ENCODE peak calls at places on chromosomes 11 and 22, in six cellular contexts. Z is nephron progenitor cell; O is amniotic stem cell; A is astrocyte of the cerebellum; S is A549; I is activated CD4-positive, alpha-beta T cell treated with anti-CD3 and anti-CD28 coated beads, Interleukin-2, amount 50 U/mL, for 4 hours. B is an unnamed sample.

GRCh38 chr11:65979261-65979759 is 17.8 kb downstream of the SART1 start:
- DNase-seq in Z (no peak), O (no peak), A (no peak), S (no peak), I (no peak), B (no peak)

GRCh38 chr11:34627197-34627596 is 6.3 kb downstream of the EHF start:
- DNase-seq in Z (no peak), O (no peak), A (no peak), S (no peak), I (no peak), B (no peak)

GRCh38 chr11:12088531-12088930 is 21.9 kb upstream of the MICAL2 start:
- DNase-seq in Z (no peak), O (no peak), A (no peak), S (no peak), I (no peak), B (no peak)

GRCh38 chr22:36606114-36606513 is 77.1 kb upstream of the EIF3D start:
- DNase-seq in Z (no peak), O (no peak), A (no peak), S (no peak), I (no peak), B (no peak)

GRCh38 chr22:46737105-46737975 is 712 bp downstream of the CERK start:
- DNase-seq in Z (peak; percentile 64), O (no peak), A (no peak), S (peak; percentile 18), I (no peak), B (no peak)

GRCh38 chr11:127485541-127485940 is 485.0 kb upstream of the KIRREL3 start:
- DNase-seq in Z (no peak), O (no peak), A (peak; percentile 13), S (no peak), I (no peak), B (peak; percentile 13)

GRCh38 chr11:33802414-33802950 is 28.2 kb upstream of the FBXO3 start:
- DNase-seq in Z (peak; percentile 71), O (peak; percentile 50), A (peak; percentile 85), S (peak; percentile 70), I (no peak), B (peak; percentile 59)

GRCh38 chr11:92834296-92835020 is 135.0 kb upstream of the MTNR1B start:
- DNase-seq in Z (no peak), O (no peak), A (no peak), S (no peak), I (no peak), B (no peak)

GRCh38 chr22:37760152-37760551 is 47.6 kb upstream of the GCAT start:
- DNase-seq in Z (no peak), O (no peak), A (no peak), S (no peak), I (no peak), B (no peak)

GRCh38 chr11:2135018-2135569 is 4.1 kb downstream of the IGF2 start:
- DNase-seq in Z (no peak), O (no peak), A (no peak), S (no peak), I (no peak), B (no peak)

GRCh38 chr22:49925525-49926128 is 7.2 kb downstream of the CRELD2 start:
- DNase-seq in Z (no peak), O (no peak), A (no peak), S (no peak), I (peak; percentile 68), B (no peak)

GRCh38 chr11:8327761-8328192 is 64.1 kb upstream of the LMO1 start:
- DNase-seq in Z (no peak), O (no peak), A (no peak), S (no peak), I (no peak), B (no peak)

GRCh38 chr11:78786086-78786485 is 211.4 kb upstream of the NARS2 start:
- DNase-seq in Z (peak; percentile 16), O (no peak), A (no peak), S (no peak), I (no peak), B (no peak)

GRCh38 chr22:20551805-20552449 is 44.5 kb downstream of the MED15 start:
- DNase-seq in Z (no peak), O (no peak), A (no peak), S (no peak), I (no peak), B (no peak)

GRCh38 chr22:24420072-24420976 is 7.1 kb upstream of the ADORA2A start:
- DNase-seq in Z (no peak), O (no peak), A (no peak), S (no peak), I (no peak), B (no peak)

GRCh38 chr11:86579406-86579731 is 93.0 kb downstream of the ME3 start:
- DNase-seq in Z (no peak), O (no peak), A (no peak), S (no peak), I (no peak), B (no peak)

GRCh38 chr11:47797633-47798032 is 30.5 kb upstream of the FNBP4 start:
- DNase-seq in Z (no peak), O (no peak), A (peak; percentile 58), S (no peak), I (peak; percentile 9), B (peak; percentile 67)

GRCh38 chr11:11976476-11977187 is 31.8 kb downstream of the DKK3 start:
- DNase-seq in Z (no peak), O (no peak), A (no peak), S (no peak), I (no peak), B (no peak)

GRCh38 chr11:1148752-1149180 is 9.0 kb upstream of the MUC5AC start:
- DNase-seq in Z (no peak), O (no peak), A (no peak), S (no peak), I (no peak), B (no peak)

GRCh38 chr22:50059185-50059880 is 1.2 kb upstream of the TTLL8 start:
- DNase-seq in Z (peak; percentile 74), O (no peak), A (no peak), S (peak; percentile 62), I (no peak), B (no peak)

GRCh38 chr11:29293825-29294224 is 723.0 kb downstream of the KCNA4 start:
- DNase-seq in Z (no peak), O (peak; percentile 21), A (peak; percentile 43), S (peak; percentile 12), I (no peak), B (peak; percentile 73)

B was measured in non-pigmented ciliary epithelial cell.